ENCODE peak calls at places on chromosomes 16 and 17, in five cellular contexts. V, A, C, G and D are unnamed samples.

GRCh38 chr16:15966420-15967222 is 17.2 kb downstream of the ABCC1 start:
- DNase-seq in V (no peak), A (peak; percentile 92), C (no peak), G (no peak), D (peak; percentile 96)

GRCh38 chr17:51275381-51275780 is 15.0 kb downstream of the UTP18 start:
- DNase-seq in V (no peak), A (no peak), C (no peak), G (no peak), D (no peak)

GRCh38 chr17:65627892-65628622 is 66.6 kb upstream of the AXIN2 start:
- DNase-seq in V (peak; percentile 72), A (peak; percentile 98), C (peak; percentile 31), G (peak; percentile 79), D (peak; percentile 25)

GRCh38 chr16:89167425-89167941 is 4.1 kb upstream of the CDH15 start:
- DNase-seq in V (peak; percentile 90), A (peak; percentile 78), C (peak; percentile 50), G (peak; percentile 84), D (peak; percentile 59)

GRCh38 chr17:34637548-34638525 is 58.5 kb downstream of the TMEM132E start:
- DNase-seq in V (peak; percentile 80), A (peak; percentile 57), C (peak; percentile 57), G (peak; percentile 82), D (peak; percentile 72)

GRCh38 chr16:11609474-11610120 is 22.9 kb upstream of the LITAF start:
- DNase-seq in V (no peak), A (no peak), C (no peak), G (no peak), D (no peak)

GRCh38 chr17:74748279-74748528 is 224 bp upstream of the NHERF1 start:
- DNase-seq in V (no peak), A (no peak), C (no peak), G (no peak), D (no peak)

GRCh38 chr17:74243013-74243755 is 29.8 kb downstream of the TTYH2 start:
- DNase-seq in V (no peak), A (no peak), C (no peak), G (no peak), D (no peak)

GRCh38 chr16:72285728-72286127 is 113.8 kb upstream of the PMFBP1 start:
- DNase-seq in V (no peak), A (no peak), C (no peak), G (no peak), D (no peak)

GRCh38 chr17:4436381-4436780 is 2.6 kb downstream of the SPNS3 start:
- DNase-seq in V (no peak), A (no peak), C (no peak), G (no peak), D (no peak)

GRCh38 chr17:28864991-28865849 is 10.4 kb downstream of the ERAL1 start:
- DNase-seq in V (peak; percentile 87), A (no peak), C (no peak), G (no peak), D (no peak)

GRCh38 chr16:694187-694862 is 4.1 kb upstream of the WDR24 start:
- DNase-seq in V (no peak), A (no peak), C (no peak), G (no peak), D (no peak)

GRCh38 chr16:67086829-67087228 is 22.9 kb upstream of the PHAF1 start:
- DNase-seq in V (no peak), A (no peak), C (no peak), G (no peak), D (no peak)

GRCh38 chr16:19655242-19655777 is 62.7 kb downstream of the KNOP1 start:
- DNase-seq in V (no peak), A (no peak), C (no peak), G (no peak), D (no peak)

GRCh38 chr17:70446446-70446845 is 277.1 kb downstream of the KCNJ2 start:
- DNase-seq in V (no peak), A (no peak), C (no peak), G (no peak), D (no peak)

GRCh38 chr16:55496509-55497145 is 12.2 kb upstream of the LPCAT2 start:
- DNase-seq in V (no peak), A (no peak), C (no peak), G (no peak), D (no peak)

GRCh38 chr17:65750166-65750565 is 188.7 kb upstream of the AXIN2 start:
- DNase-seq in V (no peak), A (peak; percentile 8), C (no peak), G (no peak), D (no peak)

GRCh38 chr17:559699-560378 is 154.8 kb downstream of the VPS53 start:
- DNase-seq in V (no peak), A (peak; percentile 8), C (no peak), G (peak; percentile 67), D (peak; percentile 62)

GRCh38 chr17:79883202-79883601 is 44.0 kb upstream of the CBX4 start:
- DNase-seq in V (no peak), A (no peak), C (no peak), G (no peak), D (no peak)

GRCh38 chr16:87172632-87173031 is 144.6 kb downstream of the C16orf95 start:
- DNase-seq in V (no peak), A (no peak), C (no peak), G (no peak), D (no peak)

GRCh38 chr17:4500188-4500565 is 1.5 kb downstream of the SPNS2 start:
- DNase-seq in V (no peak), A (no peak), C (no peak), G (no peak), D (no peak)

GRCh38 chr16:23466162-23466885 is 13.3 kb upstream of the COG7 start:
- DNase-seq in V (no peak), A (peak; percentile 92), C (no peak), G (no peak), D (peak; percentile 68)

GRCh38 chr16:57423152-57423551 is 18.6 kb downstream of the CCL17 start:
- DNase-seq in V (no peak), A (no peak), C (no peak), G (no peak), D (no peak)

GRCh38 chr17:54172654-54173316 is 350.1 kb downstream of the KIF2B start:
- DNase-seq in V (no peak), A (peak; percentile 60), C (no peak), G (no peak), D (peak; percentile 3)
- TF ChIP-seq CTCF in V (no peak), A (peak; percentile 72), C (no peak), G (no peak), D (peak; percentile 72)

DNA sequence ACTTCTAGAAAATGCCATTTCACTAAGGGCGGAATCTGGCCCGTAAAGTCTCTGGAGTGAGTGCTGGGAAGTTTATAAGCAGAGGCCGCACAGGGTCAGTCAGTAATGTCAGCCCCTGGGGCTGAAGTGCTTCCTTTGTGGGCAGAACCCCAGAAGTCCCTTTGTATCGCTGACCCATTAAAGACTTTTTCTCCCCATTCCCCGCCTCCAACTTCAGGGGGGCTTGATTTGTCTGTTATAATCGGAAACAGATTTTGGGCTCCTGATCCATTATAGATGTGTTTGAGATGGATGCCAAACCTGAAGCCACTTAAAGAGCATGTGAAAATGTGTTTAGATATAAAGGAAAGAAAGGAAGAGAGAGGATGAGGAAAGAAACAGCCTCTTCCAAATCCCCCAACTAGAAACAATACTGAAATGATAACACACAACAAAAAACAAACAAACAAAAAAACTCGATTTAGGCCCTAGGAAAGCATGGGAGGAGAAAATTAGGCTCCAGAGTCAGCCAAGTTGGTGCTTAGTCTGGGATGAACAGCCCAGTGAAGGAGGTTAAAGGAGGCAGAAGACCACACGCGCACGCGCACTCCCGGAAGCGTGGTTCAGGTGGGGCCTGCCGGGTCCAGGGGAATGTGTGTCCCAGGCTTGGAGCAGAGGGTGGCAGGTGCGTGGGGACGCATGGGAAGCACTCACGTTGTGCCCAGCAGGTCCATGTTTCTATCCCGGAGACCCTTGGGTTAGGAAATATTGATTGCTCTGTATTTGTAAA is 27.1 kb downstream of the MSI2 start:
- DNase-seq in V (no peak), A (no peak), C (no peak), G (no peak), D (no peak)
- H3K27ac ChIP-seq in V (no peak overlapping the region), A (no peak overlapping the region), C (no peak overlapping the region), G (no peak overlapping the region), D (no peak overlapping the region)

GRCh38 chr17:67379251-67379630 is 2.2 kb downstream of the PITPNC1 start:
- DNase-seq in V (no peak), A (no peak), C (no peak), G (no peak), D (no peak)

GRCh38 chr17:67376892-67377726 is at the start of gene PITPNC1:
- DNase-seq in V (peak; percentile 80), A (peak; percentile 89), C (peak; percentile 80), G (peak; percentile 91), D (peak; percentile 84)

GRCh38 chr17:67376509-67376891 is 581 bp upstream of the PITPNC1 start:
- DNase-seq in V (no peak), A (peak; percentile 47), C (no peak), G (peak; percentile 68), D (no peak)

GRCh38 chr17:67377727-67378443 is 804 bp downstream of the PITPNC1 start:
- DNase-seq in V (peak; percentile 71), A (peak; percentile 52), C (peak; percentile 47), G (peak; percentile 77), D (peak; percentile 48)

DNA sequence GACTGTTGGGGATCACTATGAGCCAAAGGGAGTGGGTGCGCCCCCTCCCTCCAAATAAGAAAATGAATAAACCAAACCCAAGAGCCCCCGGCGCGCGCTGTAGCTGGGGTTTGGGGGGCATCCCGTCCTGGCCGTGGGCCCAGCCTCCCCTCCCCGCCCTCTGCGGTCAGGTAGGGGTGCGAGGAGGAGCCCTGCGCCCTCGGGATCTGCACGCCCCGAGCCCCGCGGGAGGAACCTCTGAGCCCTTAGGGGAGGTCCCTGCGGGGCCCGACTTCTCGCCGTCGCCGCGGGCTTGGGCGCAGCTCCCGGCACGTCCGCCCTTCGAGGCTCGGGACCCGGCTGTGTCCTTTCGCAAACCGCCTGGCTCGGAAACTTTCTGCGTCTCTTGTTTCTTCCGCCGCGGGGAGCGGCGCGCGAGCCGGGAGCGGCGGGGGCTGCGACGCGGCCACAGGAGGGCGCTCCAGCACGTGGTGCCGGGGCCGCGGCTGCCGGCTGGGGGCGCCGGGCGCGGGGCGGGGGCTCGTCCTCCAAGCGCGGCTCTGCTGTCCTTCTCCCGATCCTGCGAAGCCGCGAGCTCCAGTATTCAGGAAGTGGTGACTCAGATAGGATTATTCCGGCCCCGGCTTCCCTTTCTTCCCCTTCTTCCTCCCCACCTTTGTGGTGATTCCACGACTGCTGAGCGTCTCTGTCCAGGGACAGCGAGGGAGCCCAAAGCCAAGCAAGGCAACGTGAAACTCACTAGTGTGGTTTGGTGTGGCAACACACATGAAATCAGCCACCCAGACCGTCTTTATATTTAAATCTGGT is 1.6 kb downstream of the PITPNC1 start:
- DNase-seq in V (peak; percentile 83), A (peak; percentile 94), C (peak; percentile 82), G (peak; percentile 85), D (peak; percentile 79)
- TF ChIP-seq CTCF in V (peak; percentile 86), A (peak; percentile 61), C (peak; percentile 39), G (no peak), D (peak; percentile 98)

GRCh38 chr16:49635009-49635350 is 220.9 kb downstream of the ZNF423 start:
- DNase-seq in V (no peak), A (no peak), C (no peak), G (no peak), D (no peak)

GRCh38 chr16:49632798-49633189 is 223.1 kb downstream of the ZNF423 start:
- DNase-seq in V (no peak), A (no peak), C (no peak), G (no peak), D (no peak)

GRCh38 chr16:49632111-49632797 is 223.7 kb downstream of the ZNF423 start:
- DNase-seq in V (no peak), A (no peak), C (no peak), G (no peak), D (no peak)

GRCh38 chr16:49635591-49636581 is 220.0 kb downstream of the ZNF423 start:
- DNase-seq in V (no peak), A (no peak), C (no peak), G (no peak), D (no peak)

GRCh38 chr16:49634235-49635008 is 221.5 kb downstream of the ZNF423 start:
- DNase-seq in V (no peak), A (no peak), C (no peak), G (no peak), D (no peak)
- H3K27ac ChIP-seq in V (no peak overlapping the region), A (no peak overlapping the region), C (no peak overlapping the region), G (no peak overlapping the region), D (no peak overlapping the region)